ENCODE peak calls at places on chromosomes 11 and 22, in four cellular contexts. G, Y, Z and N are unnamed samples.

GRCh38 chr11:69352715-69353325 is 58.9 kb downstream of the MYEOV start:
- DNase-seq in G (no peak), Z (no peak), Y (no peak), N (no peak)

GRCh38 chr11:46557684-46558151 is 36.1 kb downstream of the AMBRA1 start:
- DNase-seq in G (peak; percentile 73), Z (peak; percentile 34), Y (no peak), N (no peak)

GRCh38 chr11:12294613-12295012 is 82.8 kb upstream of the PARVA start:
- DNase-seq in Z (no peak), Y (no peak), G (no peak), N (peak; percentile 2)

GRCh38 chr11:108009497-108010360 is 1.0 kb downstream of the CUL5 start:
- DNase-seq in Z (peak; percentile 29), G (peak; percentile 16), Y (no peak), N (no peak)

GRCh38 chr22:47618180-47618579 is 855.7 kb downstream of the TBC1D22A start:
- DNase-seq in G (no peak), Z (no peak), Y (no peak), N (no peak)

GRCh38 chr11:64717268-64717578 is 5.8 kb downstream of the NRXN2 start:
- DNase-seq in Z (no peak), Y (no peak), G (no peak), N (no peak)

GRCh38 chr11:70367071-70367470 is 31.3 kb upstream of the CTTN start:
- DNase-seq in Z (no peak), G (no peak), Y (no peak), N (no peak)

GRCh38 chr22:47090591-47091240 is 328.3 kb downstream of the TBC1D22A start:
- DNase-seq in G (no peak), Y (no peak), Z (peak; percentile 58), N (no peak)

GRCh38 chr22:49490692-49491091 is 337.0 kb downstream of the BRD1 start:
- DNase-seq in Y (no peak), Z (no peak), G (no peak), N (no peak)

GRCh38 chr11:76978818-76979217 is 55.4 kb upstream of the B3GNT6 start:
- DNase-seq in G (no peak), Z (no peak), Y (no peak), N (no peak)

GRCh38 chr11:114183041-114183511 is 113.1 kb upstream of the NNMT start:
- DNase-seq in Y (no peak), Z (no peak), G (no peak), N (no peak)

GRCh38 chr11:46681814-46682213 is 18.6 kb downstream of the ARHGAP1 start:
- DNase-seq in Z (no peak), G (no peak), Y (no peak), N (no peak)

GRCh38 chr22:43631201-43631600 is 180.9 kb downstream of the EFCAB6 start:
- DNase-seq in Y (no peak), Z (no peak), G (no peak), N (no peak)

GRCh38 chr11:71120346-71120963 is 131.9 kb downstream of the SHANK2 start:
- DNase-seq in G (peak; percentile 38), Z (no peak), Y (no peak), N (peak; percentile 33)

GRCh38 chr22:42419328-42419881 is 12.8 kb downstream of the NFAM1 start:
- DNase-seq in Y (peak; percentile 72), Z (no peak), G (no peak), N (no peak)

GRCh38 chr11:8229299-8230177 is 34.1 kb downstream of the LMO1 start:
- DNase-seq in Z (no peak), G (no peak), Y (no peak), N (no peak)

GRCh38 chr11:2445948-2446551 is 1.2 kb downstream of the KCNQ1 start:
- DNase-seq in G (no peak), Z (no peak), Y (no peak), N (no peak)

GRCh38 chr11:10303558-10304363 is 1.1 kb upstream of the ADM start:
- DNase-seq in Z (peak; percentile 12), Y (no peak), G (peak; percentile 44), N (no peak)

GRCh38 chr11:65217441-65218423 is 36.0 kb downstream of the CAPN1 start:
- DNase-seq in Z (no peak), Y (no peak), G (no peak), N (no peak)

GRCh38 chr11:63560506-63561179 is 2.5 kb downstream of the PLAAT2 start:
- DNase-seq in Y (no peak), G (no peak), Z (no peak), N (no peak)

GRCh38 chr11:128688031-128688713 is 5.7 kb upstream of the FLI1 start:
- DNase-seq in Z (no peak), Y (no peak), G (no peak), N (no peak)

GRCh38 chr11:121964591-121964990 is 151.4 kb downstream of the BLID start:
- DNase-seq in Z (no peak), G (no peak), Y (no peak), N (no peak)

DNA sequence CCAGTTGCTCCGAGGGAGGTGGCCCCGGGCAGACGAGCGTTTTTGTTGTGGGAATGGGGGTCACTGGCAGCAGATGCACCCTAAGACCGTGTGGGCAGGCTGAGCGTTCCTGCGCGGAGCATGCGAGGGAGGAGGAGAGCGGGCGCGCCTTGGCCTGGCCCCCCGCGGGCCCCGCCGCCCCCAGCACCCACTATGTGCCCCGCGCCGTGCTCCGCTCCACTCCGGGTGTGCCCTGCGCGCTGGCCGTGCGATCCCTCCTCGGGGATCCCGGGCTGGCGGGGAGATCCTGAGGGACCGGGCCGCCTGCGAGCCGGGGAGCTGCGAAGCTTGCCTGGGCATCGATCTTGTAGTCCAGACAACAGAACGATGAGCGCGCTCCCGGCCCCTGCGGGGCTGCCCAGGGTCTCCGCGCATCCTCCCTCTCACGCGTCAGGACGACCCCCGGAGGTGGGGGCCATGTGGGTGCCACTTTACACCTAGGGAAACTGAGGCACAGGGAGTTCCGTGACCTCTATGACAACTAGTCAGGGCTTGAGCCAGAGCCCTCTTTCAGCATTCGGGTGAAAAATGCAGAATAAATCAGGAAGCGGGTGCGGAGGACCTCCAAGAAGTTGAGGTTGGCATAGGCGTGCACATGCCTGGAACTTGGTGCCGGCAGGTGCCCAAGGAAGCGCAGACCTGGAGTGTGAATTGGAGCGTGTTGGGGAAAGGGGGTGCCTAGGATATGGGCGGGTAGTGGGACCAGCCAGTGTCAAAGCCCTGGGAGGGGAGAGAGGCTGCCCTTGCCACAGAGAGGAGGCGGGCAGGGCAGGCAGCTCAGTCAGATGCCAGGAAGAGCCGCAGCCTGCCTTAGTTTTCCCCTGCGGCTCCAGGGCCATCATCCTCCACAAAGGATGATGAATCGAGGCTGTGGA is 1.3 kb upstream of the KMT5B start:
- DNase-seq in Y (no peak), Z (no peak), G (no peak), N (peak; percentile 30)
- TF ChIP-seq TARDBP in Y (no peak), Z (no peak), G (no peak), N (no peak)

DNA sequence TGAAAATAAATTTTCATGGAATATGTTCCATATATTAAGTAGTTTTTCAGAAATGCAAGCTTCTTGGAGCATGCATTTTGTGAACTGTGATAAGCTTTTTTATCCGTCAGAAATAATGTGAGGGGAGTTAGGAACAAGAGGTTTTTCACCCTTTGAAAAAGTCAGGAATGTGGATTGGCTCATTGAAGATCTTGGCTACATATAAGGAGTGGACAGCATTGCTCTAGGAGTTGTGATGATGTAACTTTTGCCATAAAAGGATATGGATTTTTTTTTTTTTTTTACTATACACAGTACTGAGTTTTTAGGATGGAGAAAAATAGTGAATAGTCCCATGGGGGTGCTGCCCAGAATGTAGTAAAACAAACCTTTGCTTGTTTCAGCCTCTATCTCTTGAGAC is 180.2 kb downstream of the NAV2 start:
- DNase-seq in Z (no peak), G (no peak), Y (no peak), N (no peak)
- TF ChIP-seq FOXK2 in Z (no peak), G (no peak), Y (no peak), N (no peak)

GRCh38 chr22:35154937-35155387 is 89.0 kb downstream of the ISX start:
- DNase-seq in Y (no peak), Z (peak; percentile 57), G (peak; percentile 56), N (peak; percentile 78)
- TF ChIP-seq TARDBP in Y (no peak), Z (no peak), G (no peak), N (no peak)

GRCh38 chr11:130582994-130583393 is 134.5 kb downstream of the ADAMTS15 start:
- DNase-seq in G (no peak), Y (no peak), Z (no peak), N (no peak)

GRCh38 chr11:130578738-130579368 is 130.4 kb downstream of the ADAMTS15 start:
- DNase-seq in G (no peak), Z (no peak), Y (no peak), N (no peak)

GRCh38 chr11:130581631-130582030 is 133.2 kb downstream of the ADAMTS15 start:
- DNase-seq in Z (no peak), G (no peak), Y (no peak), N (no peak)

GRCh38 chr11:130582176-130582575 is 133.7 kb downstream of the ADAMTS15 start:
- DNase-seq in Z (no peak), Y (no peak), G (no peak), N (no peak)

GRCh38 chr11:130580372-130580771 is 131.9 kb downstream of the ADAMTS15 start:
- DNase-seq in G (no peak), Z (no peak), Y (no peak), N (no peak)
- TF ChIP-seq FOXK2 in G (no peak), Z (no peak), Y (no peak), N (no peak)

GRCh38 chr11:66475349-66476172 is 4.7 kb upstream of the DPP3 start:
- DNase-seq in Y (no peak), G (no peak), Z (no peak), N (no peak)
- TF ChIP-seq TARDBP in Y (no peak), G (no peak), Z (no peak), N (no peak)

GRCh38 chr11:95132956-95133355 is 43.3 kb downstream of the ENDOD1 start:
- DNase-seq in G (no peak), Y (no peak), Z (no peak), N (no peak)
- TF ChIP-seq FOXK2 in G (no peak), Y (no peak), Z (no peak), N (no peak)

GRCh38 chr11:18012314-18012905 is 437 bp downstream of the SERGEF start:
- DNase-seq in G (peak; percentile 45), Z (peak; percentile 36), Y (no peak), N (peak; percentile 31)
- TF ChIP-seq TARDBP in G (no peak), Z (no peak), Y (no peak), N (no peak)

GRCh38 chr11:104609766-104610165 is 288.5 kb downstream of the CASP12 start:
- DNase-seq in G (no peak), Y (no peak), Z (no peak), N (no peak)
- TF ChIP-seq FOXK2 in G (no peak), Y (no peak), Z (no peak), N (no peak)

DNA sequence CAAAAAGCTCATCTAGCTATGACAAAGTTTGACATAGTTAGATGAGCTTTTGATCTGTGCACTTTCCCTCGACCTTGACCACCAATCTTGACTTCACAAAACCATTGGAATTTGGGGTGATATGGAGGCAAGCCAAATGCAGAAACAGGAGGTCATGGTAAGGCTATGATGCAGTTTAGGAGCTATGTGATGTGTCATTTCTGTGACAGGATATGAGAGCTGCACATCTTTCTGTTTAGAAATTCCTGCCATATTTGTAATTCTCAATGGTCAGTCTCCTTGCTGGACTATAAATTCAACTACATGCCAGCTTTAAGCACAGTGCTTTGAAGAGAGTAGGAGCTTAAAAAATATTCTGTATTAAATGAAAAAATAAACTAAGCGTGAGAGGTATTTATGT is 12.9 kb downstream of the OR51B6 start:
- DNase-seq in Z (no peak), Y (no peak), G (no peak), N (no peak)
- TF ChIP-seq TARDBP in Z (no peak), Y (no peak), G (no peak), N (no peak)